ENCODE peak calls at places on chromosome 2, in nine cellular contexts. K is iPS-NIHi11; T is activated CD8-positive, alpha-beta memory T cell treated with anti-CD3 and anti-CD28 coated beads for 24 hours; V is mesenchymal stem cell; X is NCI-H1105 treated with DMSO at 0.1 percent for 48 hours; I is globus pallidus; C is HFFc6; H is NCI-H1694 treated with DMSO at 0.1 percent for 48 hours; Q is G401. J is an unnamed sample.

GRCh38 chr2:150271952-150272351 is 215.5 kb downstream of the RND3 start:
- DNase-seq in I (no peak), T (no peak), H (no peak), Q (no peak), X (no peak), V (peak), K (no peak), C (peak), J (no peak)

GRCh38 chr2:12064153-12064552 is 317.7 kb downstream of the LPIN1 start:
- DNase-seq in C (no peak), X (no peak), V (no peak), Q (no peak), T (no peak), I (no peak), H (no peak), K (peak), J (no peak)

GRCh38 chr2:78977661-78978145 is 47.8 kb upstream of the REG3G start:
- DNase-seq in V (no peak), I (peak), C (no peak), X (no peak), K (no peak), Q (no peak), H (no peak), T (no peak), J (no peak)

GRCh38 chr2:9752441-9753275 is 90.6 kb upstream of the TAF1B start:
- DNase-seq in X (no peak), I (no peak), T (peak), H (no peak), C (peak), Q (no peak), K (no peak), V (no peak), J (no peak)

GRCh38 chr2:191061381-191061982 is 47.5 kb upstream of the STAT1 start:
- DNase-seq in C (no peak), I (no peak), K (no peak), Q (no peak), V (no peak), T (no peak), X (no peak), H (no peak), J (no peak)

GRCh38 chr2:140916410-140916809 is 1214.4 kb downstream of the LRP1B start:
- DNase-seq in I (no peak), C (no peak), X (no peak), K (no peak), Q (no peak), V (no peak), H (no peak), T (no peak), J (no peak)

GRCh38 chr2:194769030-194769429 is 888.0 kb upstream of the SLC39A10 start:
- DNase-seq in V (no peak), I (no peak), H (no peak), K (no peak), Q (no peak), C (no peak), T (no peak), X (no peak), J (no peak)

GRCh38 chr2:158024288-158024898 is 77.3 kb upstream of the UPP2 start:
- DNase-seq in T (peak), X (peak), C (peak), H (peak), K (peak), V (peak), Q (peak), I (peak), J (peak)

GRCh38 chr2:19872302-19872701 is 29.5 kb downstream of the TTC32 start:
- DNase-seq in H (no peak), Q (no peak), X (no peak), C (no peak), T (no peak), K (no peak), V (no peak), I (no peak), J (no peak)

GRCh38 chr2:223635080-223635479 is 32.9 kb upstream of the SCG2 start:
- DNase-seq in H (no peak), Q (no peak), X (no peak), I (no peak), T (no peak), K (no peak), C (no peak), V (peak), J (no peak)

GRCh38 chr2:20917724-20918572 is 95.0 kb upstream of the LDAH start:
- DNase-seq in V (no peak), C (no peak), H (no peak), T (no peak), K (no peak), Q (peak), X (no peak), I (no peak), J (no peak)

GRCh38 chr2:240795468-240795867 is 24.6 kb downstream of the KIF1A start:
- DNase-seq in X (no peak), C (no peak), H (no peak), T (no peak), V (no peak), K (no peak), Q (no peak), I (no peak), J (no peak)

GRCh38 chr2:217573565-217573964 is 429.2 kb downstream of the TNS1 start:
- DNase-seq in V (peak), X (no peak), C (peak), H (no peak), T (no peak), K (no peak), I (no peak), Q (no peak), J (no peak)

GRCh38 chr2:111161971-111162370 is 41.3 kb downstream of the BCL2L11 start:
- DNase-seq in I (peak), H (peak), K (no peak), T (no peak), X (peak), V (no peak), Q (peak), C (no peak), J (no peak)

GRCh38 chr2:208256192-208256782 is 1.4 kb upstream of the IDH1 start:
- DNase-seq in V (no peak), I (no peak), T (no peak), K (no peak), X (no peak), H (no peak), Q (peak), C (no peak), J (peak)

GRCh38 chr2:18924905-18925691 is 335.7 kb upstream of the NT5C1B start:
- DNase-seq in X (no peak), K (no peak), Q (no peak), C (peak), T (no peak), I (no peak), V (peak), H (no peak), J (no peak)

GRCh38 chr2:51807229-51807628 is 775.3 kb upstream of the NRXN1 start:
- DNase-seq in Q (no peak), C (no peak), I (no peak), T (no peak), K (no peak), V (no peak), X (no peak), H (no peak), J (no peak)

GRCh38 chr2:91477731-91478672 is 2786.5 kb downstream of the RPIA start:
- DNase-seq in I (no peak), Q (peak), X (no peak), C (no peak), V (peak), T (peak), H (no peak), K (peak), J (peak)

GRCh38 chr2:10166489-10167295 is 44.2 kb downstream of the RRM2 start:
- DNase-seq in Q (no peak), T (no peak), V (no peak), I (no peak), X (peak), H (peak), C (no peak), K (no peak), J (no peak)

GRCh38 chr2:67871696-67872320 is 191.0 kb downstream of the C1D start:
- DNase-seq in Q (no peak), T (no peak), H (no peak), C (peak), V (peak), K (no peak), I (no peak), X (no peak), J (no peak)

GRCh38 chr2:232230557-232230956 is 148.0 kb upstream of the ALPP start:
- DNase-seq in I (no peak), Q (no peak), C (peak), V (no peak), T (no peak), X (no peak), H (no peak), K (peak), J (peak)

GRCh38 chr2:24580561-24580960 is 89.5 kb downstream of the NCOA1 start:
- DNase-seq in H (no peak), C (no peak), Q (no peak), T (no peak), V (no peak), X (no peak), I (no peak), K (no peak), J (no peak)

GRCh38 chr2:108927936-108928659 is 60.9 kb downstream of the EDAR start:
- DNase-seq in V (peak), X (peak), C (peak), T (peak), K (peak), Q (peak), H (peak), I (peak), J (peak)

GRCh38 chr2:11248-11941 is 34.9 kb downstream of the FAM110C start:
- DNase-seq in C (peak), I (no peak), H (peak), X (no peak), K (peak), Q (peak), T (peak), V (peak), J (peak)

GRCh38 chr2:128485761-128486639 is 167.3 kb upstream of the HS6ST1 start:
- DNase-seq in V (no peak), I (no peak), Q (no peak), T (no peak), K (no peak), X (no peak), H (no peak), C (no peak), J (no peak)

GRCh38 chr2:25073914-25074313 is 32.0 kb downstream of the EFR3B start:
- DNase-seq in I (no peak), X (no peak), T (no peak), H (no peak), V (no peak), K (no peak), Q (no peak), C (no peak), J (no peak)

GRCh38 chr2:237227190-237227988 is 141.7 kb downstream of the COPS8 start:
- DNase-seq in K (no peak), X (no peak), V (peak), T (no peak), I (no peak), C (peak), H (no peak), Q (no peak), J (no peak)

GRCh38 chr2:121825003-121825950 is 69.8 kb downstream of the TSN start:
- DNase-seq in I (no peak), H (no peak), K (no peak), X (no peak), C (no peak), V (no peak), T (no peak), Q (no peak), J (no peak)

GRCh38 chr2:136444323-136444722 is 321.0 kb upstream of the THSD7B start:
- DNase-seq in C (no peak), H (no peak), T (no peak), X (no peak), Q (no peak), V (no peak), K (no peak), I (no peak), J (no peak)

GRCh38 chr2:58010599-58010998 is 36.0 kb upstream of the VRK2 start:
- DNase-seq in H (no peak), V (peak), I (no peak), K (no peak), X (no peak), T (no peak), Q (no peak), C (no peak), J (no peak)

GRCh38 chr2:174059178-174059874 is 94.2 kb upstream of the SP3 start:
- DNase-seq in V (peak), T (no peak), X (no peak), I (no peak), Q (no peak), H (no peak), K (no peak), C (peak), J (no peak)

J was measured in cerebellar cortex.